ENCODE peak calls at places on chromosomes 11 and 22, in seven cellular contexts. One of them, this sample, is unnamed.

GRCh38 chr11:133955091-133955846 is 1.5 kb downstream of the IGSF9B start:
- DNase-seq in IMR-90: no peak
- DNase-seq in Panc1: no peak
- DNase-seq in H9: no peak
- DNase-seq in cardiac muscle cell: no peak
- DNase-seq in pancreas: no peak
- DNase-seq in dorsolateral prefrontal cortex: no peak
- DNase-seq in this sample: peak; percentile 27

GRCh38 chr11:113555071-113555739 is 80.0 kb upstream of the DRD2 start:
- DNase-seq in H9: no peak
- DNase-seq in IMR-90: no peak
- DNase-seq in cardiac muscle cell: peak; percentile 9
- DNase-seq in Panc1: no peak
- DNase-seq in pancreas: no peak
- DNase-seq in dorsolateral prefrontal cortex: no peak
- DNase-seq in this sample: no peak

GRCh38 chr22:23431337-23432072 is 148.6 kb downstream of the IGLL1 start:
- DNase-seq in IMR-90: no peak
- DNase-seq in dorsolateral prefrontal cortex: no peak
- DNase-seq in Panc1: no peak
- DNase-seq in H9: no peak
- DNase-seq in pancreas: no peak
- DNase-seq in cardiac muscle cell: peak; percentile 13
- DNase-seq in this sample: no peak

GRCh38 chr11:93525601-93526000 is 17.6 kb downstream of the SMCO4 start:
- DNase-seq in H9: no peak
- DNase-seq in dorsolateral prefrontal cortex: no peak
- DNase-seq in Panc1: no peak
- DNase-seq in pancreas: no peak
- DNase-seq in IMR-90: peak; percentile 61
- DNase-seq in cardiac muscle cell: peak; percentile 69
- DNase-seq in this sample: no peak

GRCh38 chr11:104522650-104523049 is 358.7 kb upstream of the PDGFD start:
- DNase-seq in dorsolateral prefrontal cortex: no peak
- DNase-seq in H9: no peak
- DNase-seq in pancreas: peak; percentile 53
- DNase-seq in Panc1: no peak
- DNase-seq in cardiac muscle cell: peak; percentile 33
- DNase-seq in IMR-90: peak; percentile 41
- DNase-seq in this sample: no peak

GRCh38 chr11:65870706-65871681 is 1.6 kb downstream of the EFEMP2 start:
- DNase-seq in H9: no peak
- DNase-seq in Panc1: no peak
- DNase-seq in dorsolateral prefrontal cortex: no peak
- DNase-seq in IMR-90: no peak
- DNase-seq in pancreas: no peak
- DNase-seq in cardiac muscle cell: no peak
- DNase-seq in this sample: no peak

GRCh38 chr22:27995801-27996528 is 76.9 kb upstream of the PITPNB start:
- DNase-seq in dorsolateral prefrontal cortex: no peak
- DNase-seq in cardiac muscle cell: no peak
- DNase-seq in pancreas: no peak
- DNase-seq in Panc1: no peak
- DNase-seq in IMR-90: no peak
- DNase-seq in H9: no peak
- DNase-seq in this sample: no peak

GRCh38 chr11:102494216-102494615 is 36.3 kb downstream of the MMP7 start:
- DNase-seq in Panc1: peak; percentile 64
- DNase-seq in dorsolateral prefrontal cortex: no peak
- DNase-seq in pancreas: no peak
- DNase-seq in H9: no peak
- DNase-seq in cardiac muscle cell: peak; percentile 80
- DNase-seq in IMR-90: peak; percentile 51
- DNase-seq in this sample: no peak

GRCh38 chr22:28435960-28436359 is 243.7 kb downstream of the TTC28 start:
- DNase-seq in H9: no peak
- DNase-seq in dorsolateral prefrontal cortex: no peak
- DNase-seq in Panc1: no peak
- DNase-seq in cardiac muscle cell: no peak
- DNase-seq in IMR-90: no peak
- DNase-seq in pancreas: no peak
- DNase-seq in this sample: no peak

GRCh38 chr11:106306942-106307341 is 229.5 kb downstream of the AASDHPPT start:
- DNase-seq in dorsolateral prefrontal cortex: no peak
- DNase-seq in IMR-90: no peak
- DNase-seq in pancreas: no peak
- DNase-seq in Panc1: no peak
- DNase-seq in H9: no peak
- DNase-seq in cardiac muscle cell: no peak
- DNase-seq in this sample: no peak

GRCh38 chr22:50537765-50538164 is 7.9 kb upstream of the KLHDC7B start:
- DNase-seq in pancreas: no peak
- DNase-seq in Panc1: no peak
- DNase-seq in dorsolateral prefrontal cortex: no peak
- DNase-seq in cardiac muscle cell: no peak
- DNase-seq in IMR-90: no peak
- DNase-seq in H9: no peak
- DNase-seq in this sample: no peak

GRCh38 chr11:116692318-116693106 is 80.3 kb downstream of the BUD13 start:
- DNase-seq in IMR-90: no peak
- DNase-seq in pancreas: peak; percentile 33
- DNase-seq in Panc1: no peak
- DNase-seq in H9: no peak
- DNase-seq in dorsolateral prefrontal cortex: no peak
- DNase-seq in cardiac muscle cell: no peak
- DNase-seq in this sample: no peak

GRCh38 chr11:93820085-93820710 is 30.2 kb downstream of the VSTM5 start:
- DNase-seq in pancreas: no peak
- DNase-seq in IMR-90: no peak
- DNase-seq in Panc1: no peak
- DNase-seq in H9: no peak
- DNase-seq in dorsolateral prefrontal cortex: no peak
- DNase-seq in cardiac muscle cell: no peak
- DNase-seq in this sample: no peak

GRCh38 chr22:48179571-48180546 is 1417.4 kb downstream of the TBC1D22A start:
- DNase-seq in cardiac muscle cell: no peak
- DNase-seq in dorsolateral prefrontal cortex: no peak
- DNase-seq in pancreas: no peak
- DNase-seq in Panc1: no peak
- DNase-seq in IMR-90: no peak
- DNase-seq in H9: peak; percentile 21
- DNase-seq in this sample: no peak

GRCh38 chr11:19526119-19526518 is 186.5 kb upstream of the NAV2 start:
- DNase-seq in IMR-90: no peak
- DNase-seq in H9: no peak
- DNase-seq in pancreas: no peak
- DNase-seq in dorsolateral prefrontal cortex: no peak
- DNase-seq in cardiac muscle cell: peak; percentile 13
- DNase-seq in Panc1: no peak
- DNase-seq in this sample: no peak

GRCh38 chr22:43182726-43183125 is 4.2 kb downstream of the TTLL12 start:
- DNase-seq in IMR-90: no peak
- DNase-seq in H9: no peak
- DNase-seq in cardiac muscle cell: no peak
- DNase-seq in Panc1: no peak
- DNase-seq in pancreas: no peak
- DNase-seq in dorsolateral prefrontal cortex: no peak
- DNase-seq in this sample: no peak

GRCh38 chr11:114478768-114479167 is 39.5 kb downstream of the REXO2 start:
- DNase-seq in H9: peak; percentile 41
- DNase-seq in pancreas: no peak
- DNase-seq in dorsolateral prefrontal cortex: no peak
- DNase-seq in IMR-90: no peak
- DNase-seq in Panc1: no peak
- DNase-seq in cardiac muscle cell: peak; percentile 26
- DNase-seq in this sample: no peak

GRCh38 chr11:62599069-62599696 is 2.5 kb downstream of the MTA2 start:
- DNase-seq in Panc1: no peak
- DNase-seq in H9: peak; percentile 98
- DNase-seq in IMR-90: peak; percentile 99
- DNase-seq in pancreas: peak; percentile 77
- DNase-seq in dorsolateral prefrontal cortex: peak; percentile 70
- DNase-seq in cardiac muscle cell: peak; percentile 100
- DNase-seq in this sample: peak; percentile 96
- H3K27ac ChIP-seq in Panc1: peak overlapping the region; percentile 62
- H3K27ac ChIP-seq in H9: no peak overlapping the region
- H3K27ac ChIP-seq in IMR-90: peak overlapping the region; percentile 76
- H3K27ac ChIP-seq in pancreas: no peak overlapping the region
- H3K27ac ChIP-seq in dorsolateral prefrontal cortex: peak overlapping the region; percentile 97
- H3K27ac ChIP-seq in cardiac muscle cell: peak overlapping the region; percentile 90
- H3K27ac ChIP-seq in this sample: peak overlapping the region; percentile 94

GRCh38 chr11:27600656-27601055 is 94.1 kb upstream of the LIN7C start:
- DNase-seq in pancreas: no peak
- DNase-seq in dorsolateral prefrontal cortex: no peak
- DNase-seq in IMR-90: no peak
- DNase-seq in cardiac muscle cell: no peak
- DNase-seq in H9: no peak
- DNase-seq in Panc1: no peak
- DNase-seq in this sample: no peak

GRCh38 chr11:27599217-27599616 is 92.6 kb upstream of the LIN7C start:
- DNase-seq in H9: peak; percentile 72
- DNase-seq in pancreas: no peak
- DNase-seq in dorsolateral prefrontal cortex: no peak
- DNase-seq in IMR-90: no peak
- DNase-seq in Panc1: no peak
- DNase-seq in cardiac muscle cell: no peak
- DNase-seq in this sample: no peak

GRCh38 chr11:27605422-27605821 is 94.8 kb downstream of the BDNF start:
- DNase-seq in Panc1: no peak
- DNase-seq in pancreas: no peak
- DNase-seq in IMR-90: no peak
- DNase-seq in H9: no peak
- DNase-seq in dorsolateral prefrontal cortex: no peak
- DNase-seq in cardiac muscle cell: no peak
- DNase-seq in this sample: no peak

GRCh38 chr11:27603376-27603775 is 96.8 kb upstream of the LIN7C start:
- DNase-seq in Panc1: no peak
- DNase-seq in cardiac muscle cell: no peak
- DNase-seq in IMR-90: no peak
- DNase-seq in dorsolateral prefrontal cortex: no peak
- DNase-seq in pancreas: no peak
- DNase-seq in H9: no peak
- DNase-seq in this sample: no peak

GRCh38 chr11:27604416-27604815 is 95.8 kb downstream of the BDNF start:
- DNase-seq in cardiac muscle cell: no peak
- DNase-seq in pancreas: no peak
- DNase-seq in dorsolateral prefrontal cortex: no peak
- DNase-seq in H9: no peak
- DNase-seq in IMR-90: no peak
- DNase-seq in Panc1: no peak
- DNase-seq in this sample: no peak
- H3K27me3 ChIP-seq in cardiac muscle cell: no peaks in the 10 kb centered on the region
- H3K27me3 ChIP-seq in pancreas: no peaks in the 10 kb centered on the region
- H3K27me3 ChIP-seq in dorsolateral prefrontal cortex: no peaks in the 10 kb centered on the region
- H3K27me3 ChIP-seq in H9: no peaks in the 10 kb centered on the region
- H3K27me3 ChIP-seq in IMR-90: no peaks in the 10 kb centered on the region
- H3K27me3 ChIP-seq in Panc1: no peaks in the 10 kb centered on the region
- H3K27me3 ChIP-seq in this sample: no peaks in the 10 kb centered on the region

DNA sequence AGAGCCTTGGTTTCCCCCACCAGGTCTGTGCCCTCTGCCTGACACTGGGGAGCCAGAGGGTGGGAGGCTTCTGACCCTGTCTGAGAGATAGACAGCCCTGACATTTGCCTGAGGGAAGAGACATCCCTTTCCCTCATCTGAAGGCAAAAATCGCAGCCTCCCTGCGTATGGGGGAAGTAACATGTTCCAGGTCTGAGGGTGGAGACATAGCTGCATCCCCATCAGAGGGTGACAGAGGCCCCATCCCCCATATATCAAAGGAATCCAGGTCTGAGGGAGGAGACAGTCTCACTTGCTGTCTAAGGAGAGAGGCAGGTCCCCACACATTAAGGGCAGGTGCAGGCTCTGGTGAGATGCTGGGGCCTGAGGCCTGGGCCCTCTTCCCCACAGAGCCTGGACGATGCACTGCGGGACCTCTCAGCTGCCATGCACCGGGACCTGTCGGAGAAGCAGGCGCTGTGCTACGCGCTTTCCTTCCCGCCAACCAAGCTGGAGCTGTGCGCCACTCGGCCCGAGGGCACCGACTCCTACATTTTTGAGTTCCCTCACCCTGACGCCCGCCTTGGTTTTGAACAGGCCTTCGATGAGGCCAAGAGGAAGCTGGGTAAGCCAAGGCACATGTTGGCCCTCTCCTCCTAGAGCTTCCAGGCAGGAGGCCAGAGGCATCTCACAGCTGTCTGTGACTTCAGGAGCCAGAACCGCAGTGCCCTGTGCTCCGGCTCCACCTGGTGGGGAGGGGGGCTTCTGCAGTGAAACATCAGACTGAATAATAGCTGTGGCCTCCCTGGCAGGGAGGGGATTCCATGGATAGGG is 16.1 kb upstream of the RELT start:
- DNase-seq in dorsolateral prefrontal cortex: no peak
- DNase-seq in H9: peak; percentile 80
- DNase-seq in IMR-90: peak; percentile 49
- DNase-seq in pancreas: no peak
- DNase-seq in cardiac muscle cell: peak; percentile 57
- DNase-seq in Panc1: no peak
- DNase-seq in this sample: no peak
- TF ChIP-seq CTCF in dorsolateral prefrontal cortex: no peak
- TF ChIP-seq CTCF in H9: peak; percentile 79
- TF ChIP-seq CTCF in IMR-90: peak; percentile 43
- TF ChIP-seq CTCF in pancreas: no peak
- TF ChIP-seq CTCF in cardiac muscle cell: peak; percentile 39
- TF ChIP-seq CTCF in Panc1: peak; percentile 89
- TF ChIP-seq CTCF in this sample: peak; percentile 30

GRCh38 chr11:61951484-61952135 is 1.5 kb downstream of the BEST1 start:
- DNase-seq in IMR-90: no peak
- DNase-seq in cardiac muscle cell: no peak
- DNase-seq in H9: no peak
- DNase-seq in pancreas: no peak
- DNase-seq in Panc1: no peak
- DNase-seq in dorsolateral prefrontal cortex: no peak
- DNase-seq in this sample: no peak
- H3K27ac ChIP-seq in IMR-90: no peak overlapping the region
- H3K27ac ChIP-seq in cardiac muscle cell: no peak overlapping the region
- H3K27ac ChIP-seq in H9: no peak overlapping the region
- H3K27ac ChIP-seq in pancreas: no peak overlapping the region
- H3K27ac ChIP-seq in Panc1: no peak overlapping the region
- H3K27ac ChIP-seq in dorsolateral prefrontal cortex: peak overlapping the region; percentile 99
- H3K27ac ChIP-seq in this sample: no peak overlapping the region

GRCh38 chr22:40058265-40058664 is 63.5 kb downstream of the FAM83F start:
- DNase-seq in H9: no peak
- DNase-seq in cardiac muscle cell: no peak
- DNase-seq in pancreas: no peak
- DNase-seq in dorsolateral prefrontal cortex: no peak
- DNase-seq in IMR-90: no peak
- DNase-seq in Panc1: no peak
- DNase-seq in this sample: no peak
- H3K27me3 ChIP-seq in H9: no peaks in the 10 kb centered on the region
- H3K27me3 ChIP-seq in cardiac muscle cell: no peaks in the 10 kb centered on the region
- H3K27me3 ChIP-seq in pancreas: no peaks in the 10 kb centered on the region
- H3K27me3 ChIP-seq in dorsolateral prefrontal cortex: no peaks in the 10 kb centered on the region
- H3K27me3 ChIP-seq in IMR-90: no peaks in the 10 kb centered on the region
- H3K27me3 ChIP-seq in Panc1: no peaks in the 10 kb centered on the region
- H3K27me3 ChIP-seq in this sample: no peaks in the 10 kb centered on the region

GRCh38 chr11:64762277-64762915 is 2.6 kb upstream of the PYGM start:
- DNase-seq in H9: peak; percentile 72
- DNase-seq in IMR-90: no peak
- DNase-seq in pancreas: no peak
- DNase-seq in dorsolateral prefrontal cortex: no peak
- DNase-seq in cardiac muscle cell: no peak
- DNase-seq in Panc1: no peak
- DNase-seq in this sample: no peak
- TF ChIP-seq CTCF in H9: no peak
- TF ChIP-seq CTCF in IMR-90: no peak
- TF ChIP-seq CTCF in pancreas: no peak
- TF ChIP-seq CTCF in dorsolateral prefrontal cortex: no peak
- TF ChIP-seq CTCF in cardiac muscle cell: no peak
- TF ChIP-seq CTCF in Panc1: no peak
- TF ChIP-seq CTCF in this sample: no peak